ENCODE peak calls at places on chromosomes 7 and 10, in seven cellular contexts. E is upper lobe of right lung, R is upper lobe of left lung, U is neural crest cell, L is coronary artery, O is colonic mucosa, C is left ventricle myocardium inferior. P is an unnamed sample.

GRCh38 chr10:51986531-51986930 is 287.1 kb upstream of the CSTF2T start:
- DNase-seq in E (no peak), O (no peak), L (no peak), C (no peak), R (no peak), U (no peak), P (no peak)

GRCh38 chr10:16611037-16611436 is 89.4 kb upstream of the C1QL3 start:
- DNase-seq in O (no peak), E (no peak), L (no peak), U (no peak), R (no peak), C (peak), P (no peak)

GRCh38 chr10:95756061-95756751 is at the start of gene ENTPD1:
- DNase-seq in R (peak), U (no peak), L (no peak), E (no peak), O (peak), C (no peak), P (no peak)

GRCh38 chr10:112898540-112899395 is 51.3 kb upstream of the TCF7L2 start:
- DNase-seq in U (no peak), C (no peak), L (no peak), O (peak), R (peak), E (no peak), P (no peak)

GRCh38 chr10:47264797-47265281 is 35.2 kb upstream of the GDF10 start:
- DNase-seq in L (peak), O (no peak), U (no peak), C (no peak), R (peak), E (peak), P (no peak)

GRCh38 chr7:28231181-28231580 is 50.6 kb upstream of the JAZF1 start:
- DNase-seq in U (no peak), R (no peak), O (no peak), C (no peak), L (no peak), E (no peak), P (no peak)

GRCh38 chr10:131678613-131679012 is 222.2 kb upstream of the PPP2R2D start:
- DNase-seq in L (no peak), R (no peak), U (no peak), C (no peak), E (peak), O (no peak), P (no peak)

GRCh38 chr10:49109669-49110335 is 5.5 kb downstream of the VSTM4 start:
- DNase-seq in R (peak), E (no peak), U (no peak), O (peak), C (peak), L (no peak), P (no peak)

GRCh38 chr10:26528715-26529393 is 90.7 kb downstream of the APBB1IP start:
- DNase-seq in L (no peak), R (no peak), U (no peak), E (no peak), O (no peak), C (no peak), P (no peak)

GRCh38 chr7:150368884-150369739 is 490 bp downstream of the REPIN1 start:
- DNase-seq in O (peak), R (peak), L (peak), E (peak), U (peak), C (peak), P (no peak)

GRCh38 chr7:157136372-157136771 is 2.4 kb upstream of the UBE3C start:
- DNase-seq in C (no peak), O (no peak), R (no peak), L (no peak), E (no peak), U (no peak), P (no peak)

GRCh38 chr7:15330943-15331342 is 230.9 kb downstream of the AGMO start:
- DNase-seq in R (no peak), O (no peak), E (no peak), C (no peak), U (no peak), L (no peak), P (no peak)

GRCh38 chr7:102830206-102830605 is 81.4 kb downstream of the FAM185A start:
- DNase-seq in U (no peak), E (no peak), R (no peak), O (no peak), C (no peak), L (no peak), P (no peak)

GRCh38 chr7:159001811-159002210 is 142.9 kb downstream of the VIPR2 start:
- DNase-seq in C (no peak), O (no peak), R (no peak), U (no peak), L (no peak), E (no peak), P (no peak)

GRCh38 chr7:20249924-20250323 is 32.7 kb upstream of the MACC1 start:
- DNase-seq in U (no peak), O (no peak), L (no peak), R (no peak), E (no peak), C (no peak), P (no peak)

GRCh38 chr10:117541909-117542705 is 439 bp upstream of the EMX2 start:
- DNase-seq in C (no peak), R (no peak), U (peak), E (no peak), L (no peak), O (no peak), P (peak)

GRCh38 chr10:8180348-8180747 is 125.9 kb downstream of the GATA3 start:
- DNase-seq in E (no peak), U (no peak), C (no peak), L (no peak), O (no peak), R (no peak), P (no peak)

GRCh38 chr7:11430112-11430511 is 401.9 kb downstream of the THSD7A start:
- DNase-seq in R (no peak), E (no peak), U (no peak), O (no peak), L (no peak), C (no peak), P (no peak)

GRCh38 chr7:455110-455928 is 64.3 kb downstream of the PDGFA start:
- DNase-seq in L (no peak), R (no peak), O (no peak), U (no peak), E (no peak), C (peak), P (no peak)

GRCh38 chr10:29642996-29643395 is 8.2 kb upstream of the SVIL start:
- DNase-seq in U (no peak), C (no peak), O (peak), R (no peak), E (no peak), L (no peak), P (no peak)

GRCh38 chr10:110681023-110681681 is 37.0 kb downstream of the RBM20 start:
- DNase-seq in O (peak), C (peak), L (no peak), E (no peak), U (peak), R (no peak), P (no peak)

GRCh38 chr7:11847336-11847735 is 15.3 kb upstream of the THSD7A start:
- DNase-seq in O (no peak), C (no peak), R (no peak), U (no peak), E (no peak), L (no peak), P (no peak)

GRCh38 chr10:30374353-30374752 is 25.3 kb upstream of the MTPAP start:
- DNase-seq in L (no peak), R (no peak), O (no peak), C (no peak), U (no peak), E (no peak), P (no peak)

GRCh38 chr7:50751136-50751535 is 31.6 kb downstream of the GRB10 start:
- DNase-seq in O (no peak), R (no peak), E (no peak), L (no peak), C (no peak), U (no peak), P (no peak)

GRCh38 chr7:158302274-158303070 is 285.2 kb downstream of the PTPRN2 start:
- DNase-seq in U (no peak), O (no peak), L (peak), E (no peak), C (no peak), R (no peak), P (no peak)

GRCh38 chr7:156895024-156895780 is 2.2 kb upstream of the LMBR1 start:
- DNase-seq in U (no peak), C (no peak), O (no peak), E (no peak), R (peak), L (no peak), P (no peak)

GRCh38 chr10:23079700-23080099 is 15.7 kb upstream of the MSRB2 start:
- DNase-seq in O (no peak), C (no peak), R (no peak), E (no peak), L (no peak), U (no peak), P (no peak)

GRCh38 chr7:99457646-99458493 is 8.1 kb downstream of the ATP5MF start:
- DNase-seq in O (no peak), R (no peak), U (no peak), E (no peak), C (no peak), L (no peak), P (no peak)

GRCh38 chr10:116866987-116867595 is 17.8 kb downstream of the ENO4 start:
- DNase-seq in R (no peak), U (no peak), C (no peak), O (no peak), E (no peak), L (no peak), P (no peak)

GRCh38 chr10:61899997-61900828 is 1.3 kb upstream of the ARID5B start:
- DNase-seq in R (peak), E (peak), O (peak), U (peak), C (peak), L (peak), P (no peak)

GRCh38 chr7:17408245-17408903 is 109.9 kb downstream of the AHR start:
- DNase-seq in O (peak), R (peak), C (no peak), L (no peak), U (no peak), E (peak), P (no peak)

GRCh38 chr10:7383442-7383841 is 27.4 kb downstream of the SFMBT2 start:
- DNase-seq in U (no peak), L (no peak), O (no peak), R (no peak), C (no peak), E (no peak), P (no peak)

GRCh38 chr10:11396311-11396960 is 215.0 kb downstream of the USP6NL start:
- DNase-seq in U (no peak), L (peak), C (no peak), E (no peak), R (no peak), O (no peak), P (no peak)

GRCh38 chr10:69479737-69480412 is 28.6 kb downstream of the TSPAN15 start:
- DNase-seq in E (no peak), C (no peak), O (no peak), U (no peak), R (no peak), L (no peak), P (no peak)
- TF ChIP-seq CTCF in E (no peak), C (no peak), O (no peak), U (no peak), R (no peak), L (no peak), P (no peak)

GRCh38 chr10:70403483-70404035 is 386 bp upstream of the EIF4EBP2 start:
- DNase-seq in R (no peak), C (no peak), E (no peak), O (no peak), L (no peak), U (no peak), P (no peak)
- TF ChIP-seq CTCF in R (no peak), C (no peak), E (no peak), O (no peak), L (no peak), U (no peak), P (no peak)

DNA sequence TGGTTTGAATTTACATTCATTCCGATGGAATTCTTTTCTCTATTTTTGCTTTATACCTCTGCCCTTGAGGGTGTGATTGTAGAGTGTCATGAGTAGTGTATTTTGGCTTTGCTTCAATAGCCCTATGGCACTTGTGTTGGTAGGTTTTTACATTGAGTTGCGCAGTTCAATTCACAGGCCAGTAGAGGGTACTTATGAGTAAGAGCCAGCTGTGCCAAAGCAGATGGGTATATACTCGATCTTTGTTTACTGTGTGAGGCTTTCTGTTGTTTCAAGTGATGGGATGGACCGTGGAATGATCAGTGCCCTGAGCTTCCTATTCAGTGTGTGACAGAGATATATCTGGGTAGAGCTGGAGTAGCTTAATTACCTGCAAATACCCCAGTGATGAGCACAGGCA is 4.3 kb upstream of the AKR1C3 start:
- DNase-seq in E (no peak), O (no peak), U (no peak), C (no peak), L (no peak), R (no peak), P (no peak)
- TF ChIP-seq CTCF in E (peak), O (peak), U (no peak), C (peak), L (no peak), R (no peak), P (peak)

DNA sequence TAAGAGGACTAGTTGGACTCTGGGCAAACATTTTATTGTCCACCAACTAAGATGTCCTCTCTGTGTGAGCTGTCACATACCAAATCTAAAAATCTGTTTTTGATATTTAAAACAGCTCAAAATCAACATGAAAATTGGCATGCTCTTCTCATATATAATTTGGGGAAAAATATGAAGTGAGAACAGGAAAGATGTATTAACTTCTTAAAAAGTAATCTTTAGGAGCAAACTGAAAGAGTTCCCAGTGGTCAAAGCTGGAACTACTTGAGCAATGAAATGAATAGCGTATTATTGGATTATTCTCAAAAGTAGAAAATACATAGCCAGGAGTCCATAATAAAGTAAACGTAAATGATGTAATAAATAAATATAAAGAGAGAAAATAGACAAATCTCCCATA is 147.2 kb downstream of the DYNC1I1 start:
- DNase-seq in U (no peak), R (no peak), O (no peak), E (no peak), L (no peak), C (no peak), P (no peak)
- TF ChIP-seq CTCF in U (peak), R (no peak), O (no peak), E (no peak), L (no peak), C (no peak), P (peak)

DNA sequence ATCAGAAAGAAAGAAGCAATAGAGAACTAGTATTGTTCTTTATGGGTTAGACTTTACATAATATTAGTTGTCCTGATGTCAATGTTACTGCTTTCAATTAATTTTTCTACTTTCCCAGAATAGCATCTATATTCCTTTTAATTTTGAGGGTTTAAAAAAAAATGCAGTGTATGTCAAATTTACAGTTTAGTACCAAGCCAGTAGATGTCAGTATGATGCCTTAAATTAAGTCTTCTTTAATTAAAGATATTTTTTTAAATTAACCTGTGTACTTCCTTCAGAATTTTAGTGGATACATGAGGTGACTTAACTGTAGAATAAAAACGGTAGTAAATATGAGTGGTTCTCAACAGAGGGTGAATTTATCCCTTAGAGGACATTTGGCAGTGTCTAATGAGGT is 35.2 kb upstream of the STOX1 start:
- DNase-seq in O (no peak), C (no peak), L (no peak), U (no peak), R (no peak), E (no peak), P (no peak)
- TF ChIP-seq CTCF in O (no peak), C (peak), L (no peak), U (peak), R (no peak), E (peak), P (peak)

DNA sequence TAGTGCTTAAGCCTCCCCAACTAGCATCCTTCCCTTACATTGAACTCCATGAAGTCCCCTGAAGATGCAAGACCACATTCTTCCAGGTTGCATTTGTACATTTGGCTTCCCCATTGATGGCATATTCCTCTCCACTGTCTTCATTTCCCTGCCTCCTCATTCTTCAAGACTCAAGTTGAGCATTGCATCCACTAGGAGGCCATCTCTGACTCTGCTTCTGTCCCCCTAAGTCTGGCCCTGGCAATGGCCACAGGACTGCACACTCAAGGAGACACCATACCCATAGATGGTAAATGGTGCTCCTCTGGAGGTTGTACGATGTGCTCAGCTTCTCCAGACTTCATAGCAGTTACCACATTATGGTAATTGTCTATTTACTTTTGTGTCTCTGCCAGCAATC is 112.5 kb downstream of the PTPRZ1 start:
- DNase-seq in O (no peak), C (no peak), R (no peak), U (no peak), E (no peak), L (no peak), P (no peak)
- TF ChIP-seq CTCF in O (no peak), C (no peak), R (no peak), U (no peak), E (no peak), L (no peak), P (no peak)

DNA sequence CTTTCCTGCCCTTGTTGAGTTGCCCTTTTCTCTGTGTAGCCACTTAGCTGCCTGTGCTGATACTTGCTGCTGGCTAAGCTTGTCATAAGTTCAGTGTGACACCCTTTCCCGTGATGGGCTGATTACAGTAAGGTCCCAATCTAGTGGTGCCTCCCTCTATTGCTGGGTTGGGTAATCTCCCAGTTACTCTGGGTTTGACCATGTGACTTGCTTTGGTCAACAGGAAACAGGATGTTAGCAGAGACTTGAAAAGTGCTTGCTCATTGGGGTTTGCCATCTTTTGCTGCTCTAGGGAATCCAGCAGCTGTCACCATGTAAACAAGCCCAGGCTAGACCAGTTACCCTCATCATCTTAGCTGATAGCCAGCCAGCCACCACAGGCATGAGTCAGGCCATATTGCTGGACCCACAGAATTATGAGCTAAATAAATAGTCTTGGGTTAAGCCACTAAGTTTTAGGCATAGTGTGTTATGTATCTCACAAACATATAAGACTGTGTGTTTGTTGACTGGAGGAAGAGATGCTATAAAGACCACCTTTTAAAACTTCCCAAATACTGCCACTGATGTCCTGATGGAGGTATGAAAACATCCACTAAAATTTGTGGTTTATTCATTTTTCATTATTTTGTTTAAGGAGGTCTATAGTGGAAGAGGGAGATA is 4.0 kb upstream of the LEP start:
- DNase-seq in L (no peak), E (no peak), R (peak), O (no peak), C (no peak), U (no peak), P (no peak)
- TF ChIP-seq CTCF in L (no peak), E (no peak), R (no peak), O (no peak), C (no peak), U (no peak), P (no peak)

GRCh38 chr10:133004991-133005390 is 62.6 kb upstream of the CFAP46 start:
- DNase-seq in O (no peak), C (no peak), R (no peak), L (no peak), E (no peak), U (no peak), P (no peak)
- TF ChIP-seq CTCF in O (no peak), C (no peak), R (no peak), L (no peak), E (no peak), U (no peak), P (no peak)

P was measured in type B pancreatic cell.